ENCODE peak calls at places on chromosomes 4 and X, in four cellular contexts. O is Jurkat, Clone E6-1; L is LoVo; A is aorta. T is an unnamed sample.
A peak's percentile ranks its signal among the peaks of the same experiment; 100 is the strongest.

GRCh38 chr4:80266267-80266901 is at the start of gene FGF5:
- DNase-seq in O (no peak), L (no peak), A (peak; percentile 82), T (no peak)

GRCh38 chr4:7103599-7104365 is 35.9 kb upstream of the GRPEL1 start:
- DNase-seq in O (no peak), L (peak; percentile 58), A (peak; percentile 90), T (peak; percentile 28)

GRCh38 chrX:18543738-18544137 is 118.3 kb downstream of the CDKL5 start:
- DNase-seq in O (peak; percentile 7), L (no peak), A (no peak), T (no peak)

GRCh38 chr4:97153042-97153441 is 990.2 kb downstream of the STPG2 start:
- DNase-seq in O (peak; percentile 4), L (no peak), A (no peak), T (no peak)

GRCh38 chr4:109389367-109390118 is 44.1 kb upstream of the SEC24B start:
- DNase-seq in O (no peak), L (no peak), A (no peak), T (no peak)

GRCh38 chr4:8917868-8918783 is 46.5 kb upstream of the HMX1 start:
- DNase-seq in O (peak; percentile 29), L (peak; percentile 48), A (peak; percentile 86), T (peak; percentile 41)

GRCh38 chr4:48008021-48008596 is 8.4 kb downstream of the CNGA1 start:
- DNase-seq in O (peak; percentile 6), L (no peak), A (no peak), T (no peak)

GRCh38 chr4:33283818-33284217 is 2563.6 kb downstream of the PCDH7 start:
- DNase-seq in O (no peak), L (no peak), A (no peak), T (no peak)

GRCh38 chr4:793941-794621 is 31.8 kb downstream of the CPLX1 start:
- DNase-seq in O (peak; percentile 77), L (no peak), A (peak; percentile 64), T (no peak)

GRCh38 chrX:13662537-13662841 is 9.5 kb downstream of the TCEANC start:
- DNase-seq in O (no peak), L (no peak), A (no peak), T (no peak)

GRCh38 chrX:20244936-20245335 is 21.8 kb downstream of the RPS6KA3 start:
- DNase-seq in O (no peak), L (no peak), A (no peak), T (no peak)

GRCh38 chr4:661231-661630 is 12.8 kb downstream of the ATP5ME start:
- DNase-seq in O (no peak), L (no peak), A (peak; percentile 14), T (no peak)

GRCh38 chr4:10033191-10033881 is 12.0 kb upstream of the SLC2A9 start:
- DNase-seq in O (no peak), L (no peak), A (no peak), T (no peak)

GRCh38 chr4:54723786-54724185 is 66.0 kb downstream of the KIT start:
- DNase-seq in O (no peak), L (no peak), A (no peak), T (no peak)

GRCh38 chr4:140229881-140230280 is 75.9 kb upstream of the MAML3 start:
- DNase-seq in O (no peak), L (no peak), A (no peak), T (no peak)

GRCh38 chr4:106522839-106523238 is 154.3 kb upstream of the GIMD1 start:
- DNase-seq in O (no peak), L (no peak), A (no peak), T (peak; percentile 12)

GRCh38 chr4:159312236-159312635 is 209.4 kb downstream of the RAPGEF2 start:
- DNase-seq in O (no peak), L (no peak), A (no peak), T (no peak)

GRCh38 chrX:101595739-101596419 is 21.9 kb downstream of the ARMCX6 start:
- DNase-seq in O (peak; percentile 24), L (peak; percentile 1), A (no peak), T (peak; percentile 40)

GRCh38 chr4:8435656-8436121 is 4.8 kb downstream of the ACOX3 start:
- DNase-seq in O (peak; percentile 34), L (peak; percentile 8), A (no peak), T (no peak)

GRCh38 chr4:123547167-123547817 is 150.7 kb downstream of the SPRY1 start:
- DNase-seq in O (no peak), L (peak; percentile 75), A (no peak), T (no peak)

GRCh38 chrX:19382500-19383145 is 38.9 kb downstream of the PDHA1 start:
- DNase-seq in O (peak; percentile 20), L (no peak), A (no peak), T (peak; percentile 59)

GRCh38 chr4:113978561-113979156 is 788 bp downstream of the ARSJ start:
- DNase-seq in O (no peak), L (no peak), A (peak; percentile 74), T (peak; percentile 21)

T was measured in A549.